ENCODE peak calls at places on chromosomes 7 and 10, in six cellular contexts. One of them, this sample, is unnamed.

GRCh38 chr10:71838264-71839211 is 12.5 kb downstream of the PSAP start:
- DNase-seq in GM23338: no peak
- DNase-seq in thoracic aorta: no peak
- DNase-seq in breast epithelium: no peak
- DNase-seq in dorsolateral prefrontal cortex: no peak
- DNase-seq in sigmoid colon: no peak
- DNase-seq in this sample: no peak

GRCh38 chr10:17122052-17122451 is 7.6 kb downstream of the CUBN start:
- DNase-seq in GM23338: no peak
- DNase-seq in thoracic aorta: no peak
- DNase-seq in breast epithelium: no peak
- DNase-seq in dorsolateral prefrontal cortex: no peak
- DNase-seq in sigmoid colon: no peak
- DNase-seq in this sample: no peak

GRCh38 chr10:130027716-130028464 is 63.8 kb upstream of the EBF3 start:
- DNase-seq in GM23338: no peak
- DNase-seq in thoracic aorta: no peak
- DNase-seq in breast epithelium: no peak
- DNase-seq in dorsolateral prefrontal cortex: peak; percentile 18
- DNase-seq in sigmoid colon: no peak
- DNase-seq in this sample: no peak

GRCh38 chr7:150976529-150977381 is 1.4 kb downstream of the KCNH2 start:
- DNase-seq in GM23338: peak; percentile 74
- DNase-seq in thoracic aorta: no peak
- DNase-seq in breast epithelium: no peak
- DNase-seq in dorsolateral prefrontal cortex: no peak
- DNase-seq in sigmoid colon: no peak
- DNase-seq in this sample: no peak

GRCh38 chr10:22824520-22824919 is 103.3 kb upstream of the ARMC3 start:
- DNase-seq in GM23338: no peak
- DNase-seq in thoracic aorta: no peak
- DNase-seq in breast epithelium: no peak
- DNase-seq in dorsolateral prefrontal cortex: no peak
- DNase-seq in sigmoid colon: no peak
- DNase-seq in this sample: no peak

GRCh38 chr10:30557884-30558283 is 71.7 kb downstream of the LYZL2 start:
- DNase-seq in GM23338: peak; percentile 55
- DNase-seq in thoracic aorta: no peak
- DNase-seq in breast epithelium: no peak
- DNase-seq in dorsolateral prefrontal cortex: no peak
- DNase-seq in sigmoid colon: no peak
- DNase-seq in this sample: no peak

GRCh38 chr7:104552102-104552501 is 223.7 kb downstream of the LHFPL3 start:
- DNase-seq in GM23338: peak; percentile 80
- DNase-seq in thoracic aorta: no peak
- DNase-seq in breast epithelium: no peak
- DNase-seq in dorsolateral prefrontal cortex: no peak
- DNase-seq in sigmoid colon: no peak
- DNase-seq in this sample: no peak

GRCh38 chr7:116455009-116455408 is 44.5 kb upstream of the CAV2 start:
- DNase-seq in GM23338: no peak
- DNase-seq in thoracic aorta: no peak
- DNase-seq in breast epithelium: no peak
- DNase-seq in dorsolateral prefrontal cortex: no peak
- DNase-seq in sigmoid colon: no peak
- DNase-seq in this sample: no peak

GRCh38 chr7:18511351-18511750 is 15.8 kb downstream of the HDAC9 start:
- DNase-seq in GM23338: no peak
- DNase-seq in thoracic aorta: no peak
- DNase-seq in breast epithelium: no peak
- DNase-seq in dorsolateral prefrontal cortex: no peak
- DNase-seq in sigmoid colon: no peak
- DNase-seq in this sample: no peak

GRCh38 chr10:47283848-47284247 is 16.1 kb upstream of the GDF10 start:
- DNase-seq in GM23338: no peak
- DNase-seq in thoracic aorta: no peak
- DNase-seq in breast epithelium: no peak
- DNase-seq in dorsolateral prefrontal cortex: no peak
- DNase-seq in sigmoid colon: no peak
- DNase-seq in this sample: no peak

GRCh38 chr7:111352319-111352718 is 210.0 kb downstream of the IMMP2L start:
- DNase-seq in GM23338: no peak
- DNase-seq in thoracic aorta: no peak
- DNase-seq in breast epithelium: no peak
- DNase-seq in dorsolateral prefrontal cortex: no peak
- DNase-seq in sigmoid colon: no peak
- DNase-seq in this sample: no peak

GRCh38 chr7:42240416-42240815 is 3.4 kb upstream of the GLI3 start:
- DNase-seq in GM23338: no peak
- DNase-seq in thoracic aorta: no peak
- DNase-seq in breast epithelium: no peak
- DNase-seq in dorsolateral prefrontal cortex: no peak
- DNase-seq in sigmoid colon: no peak
- DNase-seq in this sample: no peak

GRCh38 chr10:4346257-4346656 is 479.8 kb upstream of the AKR1E2 start:
- DNase-seq in GM23338: no peak
- DNase-seq in thoracic aorta: no peak
- DNase-seq in breast epithelium: no peak
- DNase-seq in dorsolateral prefrontal cortex: no peak
- DNase-seq in sigmoid colon: no peak
- DNase-seq in this sample: no peak

GRCh38 chr10:4344544-4344994 is 481.4 kb upstream of the AKR1E2 start:
- DNase-seq in GM23338: peak; percentile 46
- DNase-seq in thoracic aorta: peak; percentile 64
- DNase-seq in breast epithelium: peak; percentile 58
- DNase-seq in dorsolateral prefrontal cortex: no peak
- DNase-seq in sigmoid colon: peak; percentile 90
- DNase-seq in this sample: no peak

GRCh38 chr10:4343798-4344370 is 482.1 kb upstream of the AKR1E2 start:
- DNase-seq in GM23338: no peak
- DNase-seq in thoracic aorta: no peak
- DNase-seq in breast epithelium: no peak
- DNase-seq in dorsolateral prefrontal cortex: no peak
- DNase-seq in sigmoid colon: no peak
- DNase-seq in this sample: no peak

GRCh38 chr10:4347397-4347796 is 478.6 kb upstream of the AKR1E2 start:
- DNase-seq in GM23338: no peak
- DNase-seq in thoracic aorta: no peak
- DNase-seq in breast epithelium: no peak
- DNase-seq in dorsolateral prefrontal cortex: no peak
- DNase-seq in sigmoid colon: no peak
- DNase-seq in this sample: no peak

GRCh38 chr10:4345842-4346241 is 480.2 kb upstream of the AKR1E2 start:
- DNase-seq in GM23338: no peak
- DNase-seq in thoracic aorta: no peak
- DNase-seq in breast epithelium: no peak
- DNase-seq in dorsolateral prefrontal cortex: no peak
- DNase-seq in sigmoid colon: no peak
- DNase-seq in this sample: no peak
- H3K27ac ChIP-seq in GM23338: no peak overlapping the region
- H3K27ac ChIP-seq in thoracic aorta: peak overlapping the region; percentile 92
- H3K27ac ChIP-seq in breast epithelium: peak overlapping the region; percentile 29
- H3K27ac ChIP-seq in dorsolateral prefrontal cortex: no peak overlapping the region
- H3K27ac ChIP-seq in sigmoid colon: peak overlapping the region; percentile 79
- H3K27ac ChIP-seq in this sample: no peak overlapping the region

GRCh38 chr10:48444266-48444665 is 137.8 kb downstream of the MAPK8 start:
- DNase-seq in GM23338: peak; percentile 60
- DNase-seq in thoracic aorta: no peak
- DNase-seq in breast epithelium: no peak
- DNase-seq in dorsolateral prefrontal cortex: no peak
- DNase-seq in sigmoid colon: no peak
- DNase-seq in this sample: no peak
- TF ChIP-seq CTCF in GM23338: peak; percentile 36
- TF ChIP-seq CTCF in thoracic aorta: no peak
- TF ChIP-seq CTCF in breast epithelium: no peak
- TF ChIP-seq CTCF in dorsolateral prefrontal cortex: peak; percentile 21
- TF ChIP-seq CTCF in sigmoid colon: no peak
- TF ChIP-seq CTCF in this sample: no peak

GRCh38 chr10:126133906-126134703 is 237.7 kb downstream of the FANK1 start:
- DNase-seq in GM23338: no peak
- DNase-seq in thoracic aorta: no peak
- DNase-seq in breast epithelium: no peak
- DNase-seq in dorsolateral prefrontal cortex: no peak
- DNase-seq in sigmoid colon: no peak
- DNase-seq in this sample: no peak

GRCh38 chr10:126135177-126135576 is 238.8 kb downstream of the FANK1 start:
- DNase-seq in GM23338: peak; percentile 59
- DNase-seq in thoracic aorta: no peak
- DNase-seq in breast epithelium: no peak
- DNase-seq in dorsolateral prefrontal cortex: no peak
- DNase-seq in sigmoid colon: no peak
- DNase-seq in this sample: no peak

GRCh38 chr10:126137557-126138221 is 241.3 kb downstream of the FANK1 start:
- DNase-seq in GM23338: no peak
- DNase-seq in thoracic aorta: no peak
- DNase-seq in breast epithelium: no peak
- DNase-seq in dorsolateral prefrontal cortex: no peak
- DNase-seq in sigmoid colon: no peak
- DNase-seq in this sample: no peak

GRCh38 chr10:126133082-126133620 is 236.8 kb downstream of the FANK1 start:
- DNase-seq in GM23338: no peak
- DNase-seq in thoracic aorta: no peak
- DNase-seq in breast epithelium: no peak
- DNase-seq in dorsolateral prefrontal cortex: no peak
- DNase-seq in sigmoid colon: no peak
- DNase-seq in this sample: no peak

GRCh38 chr10:126135939-126136595 is 239.7 kb downstream of the FANK1 start:
- DNase-seq in GM23338: no peak
- DNase-seq in thoracic aorta: no peak
- DNase-seq in breast epithelium: no peak
- DNase-seq in dorsolateral prefrontal cortex: no peak
- DNase-seq in sigmoid colon: no peak
- DNase-seq in this sample: no peak
- H3K27ac ChIP-seq in GM23338: no peak overlapping the region
- H3K27ac ChIP-seq in thoracic aorta: no peak overlapping the region
- H3K27ac ChIP-seq in breast epithelium: no peak overlapping the region
- H3K27ac ChIP-seq in dorsolateral prefrontal cortex: no peak overlapping the region
- H3K27ac ChIP-seq in sigmoid colon: no peak overlapping the region
- H3K27ac ChIP-seq in this sample: no peak overlapping the region

DNA sequence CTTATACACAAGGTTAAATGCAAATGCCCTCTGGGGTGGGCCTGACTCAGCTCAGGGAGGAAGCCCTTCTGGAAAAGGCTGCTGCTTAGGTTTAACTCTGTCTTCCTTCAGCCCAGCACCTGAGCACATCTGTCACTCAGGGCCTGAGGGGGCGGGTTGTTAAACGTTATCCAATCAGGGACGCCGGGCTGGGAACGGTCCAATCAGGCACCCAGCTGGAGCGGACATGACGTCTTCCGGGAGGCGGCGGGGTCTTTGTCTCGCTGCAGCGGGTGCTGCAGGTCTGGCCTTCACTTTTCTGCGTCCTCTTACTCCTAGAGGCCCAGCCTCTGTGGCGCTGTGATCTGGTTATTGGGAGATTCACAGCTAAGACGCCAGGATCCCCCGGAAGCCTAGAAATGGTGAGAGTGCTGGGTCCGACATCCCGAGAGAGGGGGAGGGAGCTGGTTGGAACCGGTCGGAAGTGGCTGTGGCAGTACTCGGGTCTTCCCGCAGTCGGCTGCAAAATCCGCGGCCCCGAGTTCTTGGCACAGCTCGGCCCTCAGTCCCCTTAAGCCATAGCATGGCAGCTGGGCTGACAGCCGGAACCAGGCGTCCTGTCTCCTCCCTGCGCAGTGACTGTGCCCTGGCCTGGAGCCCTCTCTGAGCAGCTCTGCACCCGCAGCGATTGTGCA is at the start of gene ZNF138:
- DNase-seq in GM23338: peak; percentile 99
- DNase-seq in thoracic aorta: peak; percentile 86
- DNase-seq in breast epithelium: peak; percentile 96
- DNase-seq in dorsolateral prefrontal cortex: peak; percentile 96
- DNase-seq in sigmoid colon: peak; percentile 98
- DNase-seq in this sample: peak; percentile 91
- TF ChIP-seq CTCF in GM23338: no peak
- TF ChIP-seq CTCF in thoracic aorta: peak; percentile 13
- TF ChIP-seq CTCF in breast epithelium: peak; percentile 30
- TF ChIP-seq CTCF in dorsolateral prefrontal cortex: no peak
- TF ChIP-seq CTCF in sigmoid colon: no peak
- TF ChIP-seq CTCF in this sample: no peak

This sample was measured in CD4-positive, alpha-beta T cell.